ENCODE peak calls at places on chromosomes 7 and 10, in ten cellular contexts. One of them, this sample, is unnamed.

GRCh38 chr7:88759216-88759955 is at the start of gene ZNF804B:
- DNase-seq in adrenal gland: peak
- DNase-seq in iPS-NIHi11: peak
- DNase-seq in GM10248: peak
- DNase-seq in M059J: no peak
- DNase-seq in activated CD4-positive, alpha-beta T cell treated with anti-CD3 and anti-CD28 coated beads, Interleukin-2, amount 10 ng/mL, durations not matched to agents 7 days and 5 days: no peak
- DNase-seq in activated T-helper 1 cell treated with anti-CD3 and anti-CD28 coated beads, Interleukin-2, amount 50 U/mL, for 16 hours: no peak
- DNase-seq in activated naive CD4-positive, alpha-beta T cell treated with anti-CD3 and anti-CD28 coated beads, Interleukin-2, amount 10 ng/mL, durations not matched to agents 7 days and 5 days: no peak
- DNase-seq in T-helper 17 cell: no peak
- DNase-seq in NCI-H1694: no peak
- DNase-seq in this sample: no peak

GRCh38 chr7:84529480-84530205 is 335.1 kb upstream of the SEMA3A start:
- DNase-seq in adrenal gland: no peak
- DNase-seq in iPS-NIHi11: no peak
- DNase-seq in GM10248: no peak
- DNase-seq in M059J: peak
- DNase-seq in activated CD4-positive, alpha-beta T cell treated with anti-CD3 and anti-CD28 coated beads, Interleukin-2, amount 10 ng/mL, durations not matched to agents 7 days and 5 days: no peak
- DNase-seq in activated T-helper 1 cell treated with anti-CD3 and anti-CD28 coated beads, Interleukin-2, amount 50 U/mL, for 16 hours: no peak
- DNase-seq in activated naive CD4-positive, alpha-beta T cell treated with anti-CD3 and anti-CD28 coated beads, Interleukin-2, amount 10 ng/mL, durations not matched to agents 7 days and 5 days: no peak
- DNase-seq in T-helper 17 cell: no peak
- DNase-seq in NCI-H1694: no peak
- DNase-seq in this sample: peak

GRCh38 chr10:96319754-96320514 is 15.7 kb downstream of the DNTT start:
- DNase-seq in adrenal gland: no peak
- DNase-seq in iPS-NIHi11: no peak
- DNase-seq in GM10248: no peak
- DNase-seq in M059J: no peak
- DNase-seq in activated CD4-positive, alpha-beta T cell treated with anti-CD3 and anti-CD28 coated beads, Interleukin-2, amount 10 ng/mL, durations not matched to agents 7 days and 5 days: no peak
- DNase-seq in activated T-helper 1 cell treated with anti-CD3 and anti-CD28 coated beads, Interleukin-2, amount 50 U/mL, for 16 hours: no peak
- DNase-seq in activated naive CD4-positive, alpha-beta T cell treated with anti-CD3 and anti-CD28 coated beads, Interleukin-2, amount 10 ng/mL, durations not matched to agents 7 days and 5 days: no peak
- DNase-seq in T-helper 17 cell: no peak
- DNase-seq in NCI-H1694: no peak
- DNase-seq in this sample: no peak

GRCh38 chr7:98191668-98192431 is 19.4 kb upstream of the BHLHA15 start:
- DNase-seq in adrenal gland: no peak
- DNase-seq in iPS-NIHi11: no peak
- DNase-seq in GM10248: no peak
- DNase-seq in M059J: no peak
- DNase-seq in activated CD4-positive, alpha-beta T cell treated with anti-CD3 and anti-CD28 coated beads, Interleukin-2, amount 10 ng/mL, durations not matched to agents 7 days and 5 days: no peak
- DNase-seq in activated T-helper 1 cell treated with anti-CD3 and anti-CD28 coated beads, Interleukin-2, amount 50 U/mL, for 16 hours: no peak
- DNase-seq in activated naive CD4-positive, alpha-beta T cell treated with anti-CD3 and anti-CD28 coated beads, Interleukin-2, amount 10 ng/mL, durations not matched to agents 7 days and 5 days: no peak
- DNase-seq in T-helper 17 cell: no peak
- DNase-seq in NCI-H1694: no peak
- DNase-seq in this sample: no peak

GRCh38 chr10:86376852-86377796 is 10.5 kb upstream of the GRID1 start:
- DNase-seq in adrenal gland: peak
- DNase-seq in iPS-NIHi11: peak
- DNase-seq in GM10248: peak
- DNase-seq in M059J: peak
- DNase-seq in activated CD4-positive, alpha-beta T cell treated with anti-CD3 and anti-CD28 coated beads, Interleukin-2, amount 10 ng/mL, durations not matched to agents 7 days and 5 days: peak
- DNase-seq in activated T-helper 1 cell treated with anti-CD3 and anti-CD28 coated beads, Interleukin-2, amount 50 U/mL, for 16 hours: peak
- DNase-seq in activated naive CD4-positive, alpha-beta T cell treated with anti-CD3 and anti-CD28 coated beads, Interleukin-2, amount 10 ng/mL, durations not matched to agents 7 days and 5 days: peak
- DNase-seq in T-helper 17 cell: peak
- DNase-seq in NCI-H1694: peak
- DNase-seq in this sample: peak

GRCh38 chr10:119479048-119479394 is 63.5 kb downstream of the RGS10 start:
- DNase-seq in adrenal gland: no peak
- DNase-seq in iPS-NIHi11: no peak
- DNase-seq in GM10248: no peak
- DNase-seq in M059J: peak
- DNase-seq in activated CD4-positive, alpha-beta T cell treated with anti-CD3 and anti-CD28 coated beads, Interleukin-2, amount 10 ng/mL, durations not matched to agents 7 days and 5 days: no peak
- DNase-seq in activated T-helper 1 cell treated with anti-CD3 and anti-CD28 coated beads, Interleukin-2, amount 50 U/mL, for 16 hours: no peak
- DNase-seq in activated naive CD4-positive, alpha-beta T cell treated with anti-CD3 and anti-CD28 coated beads, Interleukin-2, amount 10 ng/mL, durations not matched to agents 7 days and 5 days: peak
- DNase-seq in T-helper 17 cell: no peak
- DNase-seq in NCI-H1694: peak
- DNase-seq in this sample: no peak

GRCh38 chr10:77889277-77889903 is 37.2 kb downstream of the DLG5 start:
- DNase-seq in adrenal gland: no peak
- DNase-seq in iPS-NIHi11: peak
- DNase-seq in GM10248: no peak
- DNase-seq in M059J: peak
- DNase-seq in activated CD4-positive, alpha-beta T cell treated with anti-CD3 and anti-CD28 coated beads, Interleukin-2, amount 10 ng/mL, durations not matched to agents 7 days and 5 days: no peak
- DNase-seq in activated T-helper 1 cell treated with anti-CD3 and anti-CD28 coated beads, Interleukin-2, amount 50 U/mL, for 16 hours: no peak
- DNase-seq in activated naive CD4-positive, alpha-beta T cell treated with anti-CD3 and anti-CD28 coated beads, Interleukin-2, amount 10 ng/mL, durations not matched to agents 7 days and 5 days: no peak
- DNase-seq in T-helper 17 cell: no peak
- DNase-seq in NCI-H1694: no peak
- DNase-seq in this sample: peak

GRCh38 chr10:123995461-123996131 is 97.8 kb downstream of the CHST15 start:
- DNase-seq in adrenal gland: no peak
- DNase-seq in iPS-NIHi11: peak
- DNase-seq in GM10248: peak
- DNase-seq in M059J: peak
- DNase-seq in activated CD4-positive, alpha-beta T cell treated with anti-CD3 and anti-CD28 coated beads, Interleukin-2, amount 10 ng/mL, durations not matched to agents 7 days and 5 days: peak
- DNase-seq in activated T-helper 1 cell treated with anti-CD3 and anti-CD28 coated beads, Interleukin-2, amount 50 U/mL, for 16 hours: no peak
- DNase-seq in activated naive CD4-positive, alpha-beta T cell treated with anti-CD3 and anti-CD28 coated beads, Interleukin-2, amount 10 ng/mL, durations not matched to agents 7 days and 5 days: peak
- DNase-seq in T-helper 17 cell: no peak
- DNase-seq in NCI-H1694: no peak
- DNase-seq in this sample: peak

GRCh38 chr10:11636761-11637166 is 25.3 kb upstream of the USP6NL start:
- DNase-seq in adrenal gland: no peak
- DNase-seq in iPS-NIHi11: no peak
- DNase-seq in GM10248: no peak
- DNase-seq in M059J: no peak
- DNase-seq in activated CD4-positive, alpha-beta T cell treated with anti-CD3 and anti-CD28 coated beads, Interleukin-2, amount 10 ng/mL, durations not matched to agents 7 days and 5 days: no peak
- DNase-seq in activated T-helper 1 cell treated with anti-CD3 and anti-CD28 coated beads, Interleukin-2, amount 50 U/mL, for 16 hours: no peak
- DNase-seq in activated naive CD4-positive, alpha-beta T cell treated with anti-CD3 and anti-CD28 coated beads, Interleukin-2, amount 10 ng/mL, durations not matched to agents 7 days and 5 days: no peak
- DNase-seq in T-helper 17 cell: no peak
- DNase-seq in NCI-H1694: no peak
- DNase-seq in this sample: no peak

GRCh38 chr10:4234661-4235060 is 449.7 kb upstream of the KLF6 start:
- DNase-seq in adrenal gland: no peak
- DNase-seq in iPS-NIHi11: no peak
- DNase-seq in GM10248: no peak
- DNase-seq in M059J: no peak
- DNase-seq in activated CD4-positive, alpha-beta T cell treated with anti-CD3 and anti-CD28 coated beads, Interleukin-2, amount 10 ng/mL, durations not matched to agents 7 days and 5 days: peak
- DNase-seq in activated T-helper 1 cell treated with anti-CD3 and anti-CD28 coated beads, Interleukin-2, amount 50 U/mL, for 16 hours: peak
- DNase-seq in activated naive CD4-positive, alpha-beta T cell treated with anti-CD3 and anti-CD28 coated beads, Interleukin-2, amount 10 ng/mL, durations not matched to agents 7 days and 5 days: no peak
- DNase-seq in T-helper 17 cell: peak
- DNase-seq in NCI-H1694: no peak
- DNase-seq in this sample: no peak

GRCh38 chr7:51356849-51357516 is 40.4 kb upstream of the COBL start:
- DNase-seq in adrenal gland: no peak
- DNase-seq in iPS-NIHi11: no peak
- DNase-seq in GM10248: no peak
- DNase-seq in M059J: no peak
- DNase-seq in activated CD4-positive, alpha-beta T cell treated with anti-CD3 and anti-CD28 coated beads, Interleukin-2, amount 10 ng/mL, durations not matched to agents 7 days and 5 days: no peak
- DNase-seq in activated T-helper 1 cell treated with anti-CD3 and anti-CD28 coated beads, Interleukin-2, amount 50 U/mL, for 16 hours: no peak
- DNase-seq in activated naive CD4-positive, alpha-beta T cell treated with anti-CD3 and anti-CD28 coated beads, Interleukin-2, amount 10 ng/mL, durations not matched to agents 7 days and 5 days: no peak
- DNase-seq in T-helper 17 cell: no peak
- DNase-seq in NCI-H1694: no peak
- DNase-seq in this sample: no peak

GRCh38 chr7:33623267-33623666 is 282.1 kb upstream of the BMPER start:
- DNase-seq in adrenal gland: no peak
- DNase-seq in iPS-NIHi11: no peak
- DNase-seq in GM10248: no peak
- DNase-seq in M059J: no peak
- DNase-seq in activated CD4-positive, alpha-beta T cell treated with anti-CD3 and anti-CD28 coated beads, Interleukin-2, amount 10 ng/mL, durations not matched to agents 7 days and 5 days: no peak
- DNase-seq in activated T-helper 1 cell treated with anti-CD3 and anti-CD28 coated beads, Interleukin-2, amount 50 U/mL, for 16 hours: no peak
- DNase-seq in activated naive CD4-positive, alpha-beta T cell treated with anti-CD3 and anti-CD28 coated beads, Interleukin-2, amount 10 ng/mL, durations not matched to agents 7 days and 5 days: no peak
- DNase-seq in T-helper 17 cell: no peak
- DNase-seq in NCI-H1694: no peak
- DNase-seq in this sample: no peak

GRCh38 chr10:102565793-102566192 is 62.0 kb downstream of the SUFU start:
- DNase-seq in adrenal gland: no peak
- DNase-seq in iPS-NIHi11: peak
- DNase-seq in GM10248: no peak
- DNase-seq in M059J: no peak
- DNase-seq in activated CD4-positive, alpha-beta T cell treated with anti-CD3 and anti-CD28 coated beads, Interleukin-2, amount 10 ng/mL, durations not matched to agents 7 days and 5 days: no peak
- DNase-seq in activated T-helper 1 cell treated with anti-CD3 and anti-CD28 coated beads, Interleukin-2, amount 50 U/mL, for 16 hours: no peak
- DNase-seq in activated naive CD4-positive, alpha-beta T cell treated with anti-CD3 and anti-CD28 coated beads, Interleukin-2, amount 10 ng/mL, durations not matched to agents 7 days and 5 days: no peak
- DNase-seq in T-helper 17 cell: no peak
- DNase-seq in NCI-H1694: no peak
- DNase-seq in this sample: no peak

GRCh38 chr7:70390251-70390650 is 741.7 kb upstream of the GALNT17 start:
- DNase-seq in adrenal gland: no peak
- DNase-seq in iPS-NIHi11: no peak
- DNase-seq in GM10248: no peak
- DNase-seq in M059J: peak
- DNase-seq in activated CD4-positive, alpha-beta T cell treated with anti-CD3 and anti-CD28 coated beads, Interleukin-2, amount 10 ng/mL, durations not matched to agents 7 days and 5 days: no peak
- DNase-seq in activated T-helper 1 cell treated with anti-CD3 and anti-CD28 coated beads, Interleukin-2, amount 50 U/mL, for 16 hours: no peak
- DNase-seq in activated naive CD4-positive, alpha-beta T cell treated with anti-CD3 and anti-CD28 coated beads, Interleukin-2, amount 10 ng/mL, durations not matched to agents 7 days and 5 days: no peak
- DNase-seq in T-helper 17 cell: no peak
- DNase-seq in NCI-H1694: no peak
- DNase-seq in this sample: no peak

GRCh38 chr10:79400567-79401004 is 44.8 kb downstream of the ZCCHC24 start:
- DNase-seq in adrenal gland: no peak
- DNase-seq in iPS-NIHi11: peak
- DNase-seq in GM10248: peak
- DNase-seq in M059J: peak
- DNase-seq in activated CD4-positive, alpha-beta T cell treated with anti-CD3 and anti-CD28 coated beads, Interleukin-2, amount 10 ng/mL, durations not matched to agents 7 days and 5 days: peak
- DNase-seq in activated T-helper 1 cell treated with anti-CD3 and anti-CD28 coated beads, Interleukin-2, amount 50 U/mL, for 16 hours: peak
- DNase-seq in activated naive CD4-positive, alpha-beta T cell treated with anti-CD3 and anti-CD28 coated beads, Interleukin-2, amount 10 ng/mL, durations not matched to agents 7 days and 5 days: peak
- DNase-seq in T-helper 17 cell: peak
- DNase-seq in NCI-H1694: no peak
- DNase-seq in this sample: peak

GRCh38 chr10:84329094-84329611 is 764 bp downstream of the CCSER2 start:
- DNase-seq in adrenal gland: no peak
- DNase-seq in iPS-NIHi11: no peak
- DNase-seq in GM10248: peak
- DNase-seq in M059J: peak
- DNase-seq in activated CD4-positive, alpha-beta T cell treated with anti-CD3 and anti-CD28 coated beads, Interleukin-2, amount 10 ng/mL, durations not matched to agents 7 days and 5 days: peak
- DNase-seq in activated T-helper 1 cell treated with anti-CD3 and anti-CD28 coated beads, Interleukin-2, amount 50 U/mL, for 16 hours: peak
- DNase-seq in activated naive CD4-positive, alpha-beta T cell treated with anti-CD3 and anti-CD28 coated beads, Interleukin-2, amount 10 ng/mL, durations not matched to agents 7 days and 5 days: peak
- DNase-seq in T-helper 17 cell: peak
- DNase-seq in NCI-H1694: peak
- DNase-seq in this sample: peak

GRCh38 chr7:44324204-44325126 is 929 bp downstream of the CAMK2B start:
- DNase-seq in adrenal gland: peak
- DNase-seq in iPS-NIHi11: no peak
- DNase-seq in GM10248: no peak
- DNase-seq in M059J: no peak
- DNase-seq in activated CD4-positive, alpha-beta T cell treated with anti-CD3 and anti-CD28 coated beads, Interleukin-2, amount 10 ng/mL, durations not matched to agents 7 days and 5 days: no peak
- DNase-seq in activated T-helper 1 cell treated with anti-CD3 and anti-CD28 coated beads, Interleukin-2, amount 50 U/mL, for 16 hours: no peak
- DNase-seq in activated naive CD4-positive, alpha-beta T cell treated with anti-CD3 and anti-CD28 coated beads, Interleukin-2, amount 10 ng/mL, durations not matched to agents 7 days and 5 days: no peak
- DNase-seq in T-helper 17 cell: no peak
- DNase-seq in NCI-H1694: no peak
- DNase-seq in this sample: no peak

GRCh38 chr10:133261726-133262325 is 14.8 kb downstream of the ADAM8 start:
- DNase-seq in adrenal gland: peak
- DNase-seq in iPS-NIHi11: peak
- DNase-seq in GM10248: peak
- DNase-seq in M059J: peak
- DNase-seq in activated CD4-positive, alpha-beta T cell treated with anti-CD3 and anti-CD28 coated beads, Interleukin-2, amount 10 ng/mL, durations not matched to agents 7 days and 5 days: peak
- DNase-seq in activated T-helper 1 cell treated with anti-CD3 and anti-CD28 coated beads, Interleukin-2, amount 50 U/mL, for 16 hours: peak
- DNase-seq in activated naive CD4-positive, alpha-beta T cell treated with anti-CD3 and anti-CD28 coated beads, Interleukin-2, amount 10 ng/mL, durations not matched to agents 7 days and 5 days: peak
- DNase-seq in T-helper 17 cell: peak
- DNase-seq in NCI-H1694: peak
- DNase-seq in this sample: peak

GRCh38 chr7:32515890-32516550 is 20.7 kb downstream of the AVL9 start:
- DNase-seq in adrenal gland: no peak
- DNase-seq in iPS-NIHi11: no peak
- DNase-seq in GM10248: peak
- DNase-seq in M059J: no peak
- DNase-seq in activated CD4-positive, alpha-beta T cell treated with anti-CD3 and anti-CD28 coated beads, Interleukin-2, amount 10 ng/mL, durations not matched to agents 7 days and 5 days: peak
- DNase-seq in activated T-helper 1 cell treated with anti-CD3 and anti-CD28 coated beads, Interleukin-2, amount 50 U/mL, for 16 hours: no peak
- DNase-seq in activated naive CD4-positive, alpha-beta T cell treated with anti-CD3 and anti-CD28 coated beads, Interleukin-2, amount 10 ng/mL, durations not matched to agents 7 days and 5 days: no peak
- DNase-seq in T-helper 17 cell: no peak
- DNase-seq in NCI-H1694: no peak
- DNase-seq in this sample: no peak

GRCh38 chr7:140674899-140675701 is 2.4 kb downstream of the ADCK2 start:
- DNase-seq in adrenal gland: peak
- DNase-seq in iPS-NIHi11: peak
- DNase-seq in GM10248: no peak
- DNase-seq in M059J: peak
- DNase-seq in activated CD4-positive, alpha-beta T cell treated with anti-CD3 and anti-CD28 coated beads, Interleukin-2, amount 10 ng/mL, durations not matched to agents 7 days and 5 days: no peak
- DNase-seq in activated T-helper 1 cell treated with anti-CD3 and anti-CD28 coated beads, Interleukin-2, amount 50 U/mL, for 16 hours: no peak
- DNase-seq in activated naive CD4-positive, alpha-beta T cell treated with anti-CD3 and anti-CD28 coated beads, Interleukin-2, amount 10 ng/mL, durations not matched to agents 7 days and 5 days: no peak
- DNase-seq in T-helper 17 cell: no peak
- DNase-seq in NCI-H1694: no peak
- DNase-seq in this sample: peak

GRCh38 chr10:68088030-68088396 is 12.9 kb upstream of the HERC4 start:
- DNase-seq in adrenal gland: no peak
- DNase-seq in iPS-NIHi11: no peak
- DNase-seq in GM10248: no peak
- DNase-seq in M059J: no peak
- DNase-seq in activated CD4-positive, alpha-beta T cell treated with anti-CD3 and anti-CD28 coated beads, Interleukin-2, amount 10 ng/mL, durations not matched to agents 7 days and 5 days: no peak
- DNase-seq in activated T-helper 1 cell treated with anti-CD3 and anti-CD28 coated beads, Interleukin-2, amount 50 U/mL, for 16 hours: no peak
- DNase-seq in activated naive CD4-positive, alpha-beta T cell treated with anti-CD3 and anti-CD28 coated beads, Interleukin-2, amount 10 ng/mL, durations not matched to agents 7 days and 5 days: no peak
- DNase-seq in T-helper 17 cell: no peak
- DNase-seq in NCI-H1694: no peak
- DNase-seq in this sample: peak

This sample was measured in PC-3.